ENCODE peak calls at places on chromosome 17, in nine cellular contexts. One of them, this sample, is unnamed.

GRCh38 chr17:4968166-4968915 is 724 bp upstream of the SPAG7 start:
- DNase-seq in stomach: no peak
- DNase-seq in transverse colon: no peak
- DNase-seq in sigmoid colon: no peak
- DNase-seq in GM23338: peak
- DNase-seq in esophagus muscularis mucosa: no peak
- DNase-seq in HepG2: no peak
- DNase-seq in HCT116: no peak
- DNase-seq in spleen: peak
- DNase-seq in this sample: no peak

GRCh38 chr17:13581925-13582324 is 19.8 kb downstream of the HS3ST3A1 start:
- DNase-seq in stomach: no peak
- DNase-seq in transverse colon: no peak
- DNase-seq in sigmoid colon: no peak
- DNase-seq in GM23338: no peak
- DNase-seq in esophagus muscularis mucosa: no peak
- DNase-seq in HepG2: no peak
- DNase-seq in HCT116: no peak
- DNase-seq in spleen: no peak
- DNase-seq in this sample: no peak

GRCh38 chr17:35536664-35537160 is 766 bp downstream of the SLFN12L start:
- DNase-seq in stomach: no peak
- DNase-seq in transverse colon: no peak
- DNase-seq in sigmoid colon: no peak
- DNase-seq in GM23338: no peak
- DNase-seq in esophagus muscularis mucosa: no peak
- DNase-seq in HepG2: no peak
- DNase-seq in HCT116: no peak
- DNase-seq in spleen: no peak
- DNase-seq in this sample: no peak

GRCh38 chr17:76562734-76563148 is 22.9 kb downstream of the PRCD start:
- DNase-seq in stomach: no peak
- DNase-seq in transverse colon: no peak
- DNase-seq in sigmoid colon: no peak
- DNase-seq in GM23338: no peak
- DNase-seq in esophagus muscularis mucosa: no peak
- DNase-seq in HepG2: no peak
- DNase-seq in HCT116: no peak
- DNase-seq in spleen: no peak
- DNase-seq in this sample: no peak

GRCh38 chr17:41910701-41911391 is 7.9 kb downstream of the ACLY start:
- DNase-seq in stomach: no peak
- DNase-seq in transverse colon: no peak
- DNase-seq in sigmoid colon: no peak
- DNase-seq in GM23338: no peak
- DNase-seq in esophagus muscularis mucosa: no peak
- DNase-seq in HepG2: no peak
- DNase-seq in HCT116: no peak
- DNase-seq in spleen: no peak
- DNase-seq in this sample: no peak

GRCh38 chr17:33657181-33657580 is 364.1 kb upstream of the ASIC2 start:
- DNase-seq in stomach: no peak
- DNase-seq in transverse colon: no peak
- DNase-seq in sigmoid colon: no peak
- DNase-seq in GM23338: no peak
- DNase-seq in esophagus muscularis mucosa: no peak
- DNase-seq in HepG2: no peak
- DNase-seq in HCT116: no peak
- DNase-seq in spleen: no peak
- DNase-seq in this sample: no peak

GRCh38 chr17:13508916-13509315 is 92.8 kb downstream of the HS3ST3A1 start:
- DNase-seq in stomach: no peak
- DNase-seq in transverse colon: no peak
- DNase-seq in sigmoid colon: no peak
- DNase-seq in GM23338: no peak
- DNase-seq in esophagus muscularis mucosa: no peak
- DNase-seq in HepG2: no peak
- DNase-seq in HCT116: no peak
- DNase-seq in spleen: no peak
- DNase-seq in this sample: no peak

GRCh38 chr17:28972437-28972836 is 21.1 kb upstream of the PHF12 start:
- DNase-seq in stomach: no peak
- DNase-seq in transverse colon: no peak
- DNase-seq in sigmoid colon: no peak
- DNase-seq in GM23338: no peak
- DNase-seq in esophagus muscularis mucosa: no peak
- DNase-seq in HepG2: no peak
- DNase-seq in HCT116: no peak
- DNase-seq in spleen: no peak
- DNase-seq in this sample: no peak

GRCh38 chr17:48121921-48122650 is 14.5 kb downstream of the SNX11 start:
- DNase-seq in stomach: no peak
- DNase-seq in transverse colon: no peak
- DNase-seq in sigmoid colon: no peak
- DNase-seq in GM23338: no peak
- DNase-seq in esophagus muscularis mucosa: no peak
- DNase-seq in HepG2: no peak
- DNase-seq in HCT116: no peak
- DNase-seq in spleen: no peak
- DNase-seq in this sample: no peak

GRCh38 chr17:79389896-79390295 is 221.0 kb downstream of the RBFOX3 start:
- DNase-seq in stomach: no peak
- DNase-seq in transverse colon: no peak
- DNase-seq in sigmoid colon: no peak
- DNase-seq in GM23338: no peak
- DNase-seq in esophagus muscularis mucosa: no peak
- DNase-seq in HepG2: no peak
- DNase-seq in HCT116: no peak
- DNase-seq in spleen: no peak
- DNase-seq in this sample: no peak

GRCh38 chr17:80815151-80815561 is 176.5 kb upstream of the CHMP6 start:
- DNase-seq in stomach: no peak
- DNase-seq in transverse colon: no peak
- DNase-seq in sigmoid colon: peak
- DNase-seq in GM23338: no peak
- DNase-seq in esophagus muscularis mucosa: no peak
- DNase-seq in HepG2: no peak
- DNase-seq in HCT116: no peak
- DNase-seq in spleen: peak
- DNase-seq in this sample: no peak

GRCh38 chr17:74360993-74361612 is 565 bp downstream of the BTBD17 start:
- DNase-seq in stomach: no peak
- DNase-seq in transverse colon: no peak
- DNase-seq in sigmoid colon: no peak
- DNase-seq in GM23338: peak
- DNase-seq in esophagus muscularis mucosa: no peak
- DNase-seq in HepG2: no peak
- DNase-seq in HCT116: no peak
- DNase-seq in spleen: no peak
- DNase-seq in this sample: no peak

GRCh38 chr17:49438885-49439284 is 24.2 kb upstream of the PHB1 start:
- DNase-seq in stomach: no peak
- DNase-seq in transverse colon: no peak
- DNase-seq in sigmoid colon: no peak
- DNase-seq in GM23338: peak
- DNase-seq in esophagus muscularis mucosa: no peak
- DNase-seq in HepG2: no peak
- DNase-seq in HCT116: no peak
- DNase-seq in spleen: no peak
- DNase-seq in this sample: no peak

GRCh38 chr17:76697702-76698465 is 12.9 kb downstream of the MXRA7 start:
- DNase-seq in stomach: no peak
- DNase-seq in transverse colon: no peak
- DNase-seq in sigmoid colon: no peak
- DNase-seq in GM23338: peak
- DNase-seq in esophagus muscularis mucosa: no peak
- DNase-seq in HepG2: no peak
- DNase-seq in HCT116: no peak
- DNase-seq in spleen: no peak
- DNase-seq in this sample: no peak

GRCh38 chr17:30363715-30364202 is 15.0 kb upstream of the CPD start:
- DNase-seq in stomach: peak
- DNase-seq in transverse colon: peak
- DNase-seq in sigmoid colon: no peak
- DNase-seq in GM23338: no peak
- DNase-seq in esophagus muscularis mucosa: no peak
- DNase-seq in HepG2: no peak
- DNase-seq in HCT116: no peak
- DNase-seq in spleen: peak
- DNase-seq in this sample: peak
- TF ChIP-seq POLR2AphosphoS5 in stomach: no peak
- TF ChIP-seq POLR2AphosphoS5 in transverse colon: no peak
- TF ChIP-seq POLR2AphosphoS5 in sigmoid colon: no peak
- TF ChIP-seq POLR2AphosphoS5 in GM23338: no peak
- TF ChIP-seq POLR2AphosphoS5 in esophagus muscularis mucosa: peak
- TF ChIP-seq POLR2AphosphoS5 in HepG2: no peak
- TF ChIP-seq POLR2AphosphoS5 in HCT116: no peak
- TF ChIP-seq POLR2AphosphoS5 in spleen: no peak
- TF ChIP-seq POLR2AphosphoS5 in this sample: no peak

GRCh38 chr17:45273551-45273957 is 11.7 kb upstream of the SPATA32 start:
- DNase-seq in stomach: no peak
- DNase-seq in transverse colon: no peak
- DNase-seq in sigmoid colon: no peak
- DNase-seq in GM23338: no peak
- DNase-seq in esophagus muscularis mucosa: no peak
- DNase-seq in HepG2: no peak
- DNase-seq in HCT116: no peak
- DNase-seq in spleen: no peak
- DNase-seq in this sample: no peak
- TF ChIP-seq POLR2AphosphoS5 in stomach: no peak
- TF ChIP-seq POLR2AphosphoS5 in transverse colon: no peak
- TF ChIP-seq POLR2AphosphoS5 in sigmoid colon: no peak
- TF ChIP-seq POLR2AphosphoS5 in GM23338: no peak
- TF ChIP-seq POLR2AphosphoS5 in esophagus muscularis mucosa: no peak
- TF ChIP-seq POLR2AphosphoS5 in HepG2: no peak
- TF ChIP-seq POLR2AphosphoS5 in HCT116: no peak
- TF ChIP-seq POLR2AphosphoS5 in spleen: peak
- TF ChIP-seq POLR2AphosphoS5 in this sample: no peak

GRCh38 chr17:82274134-82275020 is 877 bp upstream of the CSNK1D start:
- DNase-seq in stomach: no peak
- DNase-seq in transverse colon: no peak
- DNase-seq in sigmoid colon: no peak
- DNase-seq in GM23338: no peak
- DNase-seq in esophagus muscularis mucosa: no peak
- DNase-seq in HepG2: no peak
- DNase-seq in HCT116: no peak
- DNase-seq in spleen: peak
- DNase-seq in this sample: no peak

GRCh38 chr17:82271401-82271800 is 2.1 kb downstream of the CSNK1D start:
- DNase-seq in stomach: no peak
- DNase-seq in transverse colon: no peak
- DNase-seq in sigmoid colon: no peak
- DNase-seq in GM23338: no peak
- DNase-seq in esophagus muscularis mucosa: no peak
- DNase-seq in HepG2: no peak
- DNase-seq in HCT116: no peak
- DNase-seq in spleen: peak
- DNase-seq in this sample: no peak

GRCh38 chr17:82270651-82271050 is 2.8 kb downstream of the CSNK1D start:
- DNase-seq in stomach: no peak
- DNase-seq in transverse colon: no peak
- DNase-seq in sigmoid colon: no peak
- DNase-seq in GM23338: no peak
- DNase-seq in esophagus muscularis mucosa: no peak
- DNase-seq in HepG2: no peak
- DNase-seq in HCT116: no peak
- DNase-seq in spleen: peak
- DNase-seq in this sample: no peak

GRCh38 chr17:82273327-82274133 is at the start of gene CSNK1D:
- DNase-seq in stomach: peak
- DNase-seq in transverse colon: peak
- DNase-seq in sigmoid colon: peak
- DNase-seq in GM23338: peak
- DNase-seq in esophagus muscularis mucosa: peak
- DNase-seq in HepG2: peak
- DNase-seq in HCT116: peak
- DNase-seq in spleen: peak
- DNase-seq in this sample: no peak

DNA sequence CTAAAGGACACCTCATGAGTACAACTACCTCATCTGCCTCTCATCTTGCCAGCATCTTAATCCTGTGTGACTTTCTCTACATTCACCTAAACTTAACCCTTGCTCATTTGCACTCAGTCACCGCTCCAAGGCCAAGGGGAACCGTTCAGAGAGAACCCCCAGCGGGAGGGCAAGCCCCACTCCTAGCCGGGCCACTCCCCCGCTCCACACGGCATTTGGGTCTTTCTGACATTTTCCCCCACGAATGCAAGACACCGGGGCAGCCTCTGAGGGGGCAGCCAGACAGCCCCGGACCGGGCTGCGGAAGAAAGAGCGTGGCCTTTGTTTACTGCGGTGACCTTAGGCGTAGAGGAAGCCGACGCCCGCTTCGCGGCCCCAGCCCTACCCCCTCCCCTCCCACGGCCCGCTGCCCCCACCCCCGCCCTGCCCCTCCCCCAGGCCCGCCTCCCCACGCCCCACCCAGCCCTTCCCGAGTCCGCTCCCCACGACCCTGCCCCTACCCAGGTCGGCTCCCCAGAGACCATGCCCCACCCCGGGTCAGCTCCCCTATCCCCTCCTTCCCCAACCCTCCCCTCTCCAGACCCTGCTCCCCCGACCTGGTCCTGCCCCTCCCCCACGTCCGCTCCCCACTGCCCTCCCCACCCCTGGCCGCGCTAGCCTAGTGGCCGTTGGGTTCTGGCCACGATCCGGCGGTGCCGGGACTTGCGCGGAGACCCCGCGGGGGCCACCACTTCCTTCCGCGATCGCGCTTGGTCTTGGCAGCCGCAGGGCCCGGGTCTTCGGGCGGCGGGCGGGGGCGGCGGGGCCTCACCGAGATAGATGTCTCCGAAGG is 789 bp downstream of the CSNK1D start:
- DNase-seq in stomach: no peak
- DNase-seq in transverse colon: peak
- DNase-seq in sigmoid colon: no peak
- DNase-seq in GM23338: peak
- DNase-seq in esophagus muscularis mucosa: no peak
- DNase-seq in HepG2: no peak
- DNase-seq in HCT116: no peak
- DNase-seq in spleen: peak
- DNase-seq in this sample: no peak
- TF ChIP-seq POLR2AphosphoS5 in stomach: no peak
- TF ChIP-seq POLR2AphosphoS5 in transverse colon: peak
- TF ChIP-seq POLR2AphosphoS5 in sigmoid colon: no peak
- TF ChIP-seq POLR2AphosphoS5 in GM23338: no peak
- TF ChIP-seq POLR2AphosphoS5 in esophagus muscularis mucosa: peak
- TF ChIP-seq POLR2AphosphoS5 in HepG2: peak
- TF ChIP-seq POLR2AphosphoS5 in HCT116: no peak
- TF ChIP-seq POLR2AphosphoS5 in spleen: no peak
- TF ChIP-seq POLR2AphosphoS5 in this sample: peak

DNA sequence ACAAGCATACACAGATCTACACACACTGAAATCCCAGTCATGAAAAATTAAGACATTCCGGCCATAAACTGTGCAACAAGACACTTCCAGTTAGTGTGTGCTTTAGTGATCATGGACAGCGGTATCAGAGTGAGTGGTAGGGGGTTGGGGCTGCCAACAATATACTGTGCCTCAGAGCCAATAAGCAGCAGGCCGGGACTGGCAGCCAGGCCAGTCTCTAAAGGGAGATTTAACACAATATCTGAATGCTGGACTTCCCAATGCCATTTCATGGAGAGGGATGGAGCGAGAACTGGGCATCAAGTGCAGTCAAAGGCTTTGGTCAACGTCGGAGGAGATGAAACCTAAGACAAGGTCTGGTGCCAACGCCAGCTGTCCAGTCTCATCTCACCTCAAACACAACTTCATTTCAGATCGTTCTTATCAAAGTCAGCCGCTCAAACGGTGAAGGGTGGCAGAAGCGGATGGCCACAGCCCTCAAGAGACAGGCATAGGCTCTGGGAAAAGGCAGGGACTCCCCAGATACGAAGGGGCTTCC is 983 bp downstream of the USP32 start:
- DNase-seq in stomach: peak
- DNase-seq in transverse colon: peak
- DNase-seq in sigmoid colon: no peak
- DNase-seq in GM23338: no peak
- DNase-seq in esophagus muscularis mucosa: peak
- DNase-seq in HepG2: peak
- DNase-seq in HCT116: no peak
- DNase-seq in spleen: peak
- DNase-seq in this sample: no peak
- TF ChIP-seq POLR2AphosphoS5 in stomach: no peak
- TF ChIP-seq POLR2AphosphoS5 in transverse colon: no peak
- TF ChIP-seq POLR2AphosphoS5 in sigmoid colon: no peak
- TF ChIP-seq POLR2AphosphoS5 in GM23338: no peak
- TF ChIP-seq POLR2AphosphoS5 in esophagus muscularis mucosa: no peak
- TF ChIP-seq POLR2AphosphoS5 in HepG2: no peak
- TF ChIP-seq POLR2AphosphoS5 in HCT116: no peak
- TF ChIP-seq POLR2AphosphoS5 in spleen: no peak
- TF ChIP-seq POLR2AphosphoS5 in this sample: no peak